ENCODE peak calls at places on chromosomes 11 and 22, in seven cellular contexts. U, Y, I, P, A, K and G are unnamed samples.

GRCh38 chr11:16610213-16610737 is 128.2 kb upstream of the C11orf58 start:
- DNase-seq in U (no peak), A (no peak), I (peak), K (no peak), Y (no peak), P (no peak), G (no peak)

GRCh38 chr11:34603129-34604001 is 17.5 kb upstream of the EHF start:
- DNase-seq in A (no peak), K (no peak), U (no peak), I (no peak), P (no peak), Y (no peak), G (no peak)

GRCh38 chr11:5620606-5621521 is 3.9 kb upstream of the TRIM34 start:
- DNase-seq in P (no peak), I (no peak), U (peak), Y (no peak), A (no peak), K (peak), G (no peak)

GRCh38 chr22:45318558-45319318 is 9.0 kb downstream of the FAM118A start:
- DNase-seq in U (peak), A (no peak), P (no peak), Y (no peak), I (no peak), K (no peak), G (peak)

GRCh38 chr11:102788334-102789035 is 8.1 kb upstream of the MMP10 start:
- DNase-seq in Y (no peak), U (no peak), I (no peak), K (no peak), A (no peak), P (no peak), G (no peak)

GRCh38 chr11:78922886-78923625 is 348.4 kb upstream of the NARS2 start:
- DNase-seq in P (no peak), A (no peak), Y (no peak), K (no peak), I (no peak), U (no peak), G (no peak)

GRCh38 chr11:98835336-98835735 is 185.4 kb upstream of the CNTN5 start:
- DNase-seq in I (no peak), Y (no peak), A (no peak), K (no peak), P (no peak), U (no peak), G (no peak)

GRCh38 chr11:72015511-72016061 is 16.9 kb downstream of the IL18BP start:
- DNase-seq in Y (no peak), P (no peak), K (no peak), A (no peak), U (peak), I (peak), G (no peak)

GRCh38 chr11:119832132-119832531 is 103.1 kb upstream of the NECTIN1 start:
- DNase-seq in P (no peak), K (no peak), A (no peak), Y (no peak), U (no peak), I (no peak), G (no peak)

GRCh38 chr11:111737877-111738205 is 28.3 kb downstream of the PPP2R1B start:
- DNase-seq in U (no peak), P (no peak), Y (no peak), A (no peak), K (no peak), I (no peak), G (no peak)

GRCh38 chr11:120134106-120134930 is 3.6 kb downstream of the TRIM29 start:
- DNase-seq in A (no peak), U (no peak), I (peak), Y (peak), K (no peak), P (no peak), G (no peak)

GRCh38 chr11:121595717-121596156 is 143.0 kb upstream of the SORL1-AS1 start:
- DNase-seq in A (no peak), Y (no peak), I (peak), P (no peak), U (peak), K (peak), G (no peak)

GRCh38 chr11:100727410-100727809 is 40.3 kb downstream of the ARHGAP42 start:
- DNase-seq in U (no peak), A (no peak), I (no peak), Y (no peak), P (no peak), K (no peak), G (no peak)

GRCh38 chr11:76849376-76849775 is 11.3 kb upstream of the ACER3 start:
- DNase-seq in U (no peak), K (no peak), I (no peak), A (no peak), P (no peak), Y (no peak), G (no peak)

GRCh38 chr22:25564979-25565677 is 653 bp downstream of the GRK3 start:
- DNase-seq in U (no peak), I (peak), A (no peak), P (no peak), Y (no peak), K (peak), G (peak)

GRCh38 chr11:4118107-4118506 is 23.5 kb downstream of the RRM1 start:
- DNase-seq in Y (no peak), I (no peak), K (no peak), P (no peak), U (no peak), A (no peak), G (no peak)

GRCh38 chr11:33835143-33835878 is 56.6 kb downstream of the LMO2 start:
- DNase-seq in Y (peak), A (peak), I (no peak), P (no peak), K (peak), U (peak), G (no peak)

GRCh38 chr11:6817668-6818067 is 18.2 kb upstream of the OR6A2 start:
- DNase-seq in K (peak), Y (no peak), P (no peak), I (no peak), A (no peak), U (no peak), G (no peak)

GRCh38 chr11:61295596-61295926 is 445 bp upstream of the VWCE start:
- DNase-seq in P (no peak), Y (peak), A (no peak), K (no peak), U (no peak), I (peak), G (no peak)

GRCh38 chr11:119585038-119585666 is 143.8 kb downstream of the NECTIN1 start:
- DNase-seq in P (no peak), K (no peak), Y (no peak), U (no peak), I (no peak), A (peak), G (no peak)

GRCh38 chr11:99371257-99371656 is 350.5 kb downstream of the CNTN5 start:
- DNase-seq in A (no peak), I (no peak), U (no peak), K (no peak), P (no peak), Y (no peak), G (no peak)

GRCh38 chr11:9214765-9215164 is 50.4 kb downstream of the DENND5A start:
- DNase-seq in U (peak), Y (no peak), P (no peak), K (peak), A (no peak), I (no peak), G (no peak)

GRCh38 chr11:28535677-28536076 is 427.5 kb downstream of the METTL15 start:
- DNase-seq in U (no peak), Y (no peak), A (no peak), I (no peak), K (peak), P (no peak), G (no peak)

GRCh38 chr11:33640730-33641371 is 59.8 kb downstream of the C11orf91 start:
- DNase-seq in K (no peak), P (no peak), U (no peak), I (no peak), A (no peak), Y (no peak), G (no peak)

GRCh38 chr11:69111578-69112247 is 44.0 kb upstream of the SMIM38 start:
- DNase-seq in A (no peak), P (no peak), U (no peak), I (peak), Y (no peak), K (no peak), G (no peak)

GRCh38 chr11:62542750-62543567 is 3.6 kb downstream of the AHNAK start:
- DNase-seq in U (peak), I (peak), K (peak), P (peak), Y (peak), A (peak), G (peak)

GRCh38 chr11:127350476-127350875 is 349.9 kb upstream of the KIRREL3 start:
- DNase-seq in I (no peak), P (no peak), A (no peak), K (no peak), Y (no peak), U (no peak), G (no peak)

GRCh38 chr11:63938481-63939350 is at the start of gene NAA40:
- DNase-seq in I (peak), Y (peak), K (peak), U (peak), A (peak), P (peak), G (peak)

GRCh38 chr11:14454861-14455632 is 44.6 kb downstream of the COPB1 start:
- DNase-seq in P (no peak), K (peak), U (peak), A (no peak), Y (peak), I (no peak), G (no peak)